ENCODE peak calls at places on chromosomes 16 and 17, in seven cellular contexts. I is A549; Z is stimulated activated CD4-positive, alpha-beta T cell treated with anti-CD3 and anti-CD28 coated beads, Interleukin-1b, Interleukin-23, amount 100 ng/mL, for 1 hour; U is heart right ventricle; N is heart left ventricle; P is NCI-H460; B is stimulated activated CD8-positive, alpha-beta memory T cell treated with anti-CD3 and anti-CD28 coated beads, Interleukin-4, amount 100 ng/mL, for 24 hours. K is an unnamed sample.

GRCh38 chr17:307295-307691 is 45.3 kb downstream of the RPH3AL start:
- DNase-seq in B (no peak), I (no peak), P (no peak), N (no peak), Z (no peak), U (no peak), K (no peak)

GRCh38 chr17:17557796-17558195 is 33.7 kb downstream of the PEMT start:
- DNase-seq in I (no peak), N (peak), P (no peak), B (no peak), Z (no peak), U (peak), K (no peak)

GRCh38 chr16:11824362-11824761 is 27.0 kb downstream of the RSL1D1 start:
- DNase-seq in N (peak), Z (no peak), B (no peak), U (peak), P (no peak), I (no peak), K (no peak)

GRCh38 chr17:48767263-48767774 is 38.8 kb upstream of the HOXB13 start:
- DNase-seq in B (no peak), I (no peak), U (no peak), N (no peak), Z (no peak), P (no peak), K (no peak)

GRCh38 chr17:45038771-45039634 is 12.4 kb downstream of the DCAKD start:
- DNase-seq in P (no peak), B (no peak), I (no peak), U (no peak), N (peak), Z (no peak), K (no peak)

GRCh38 chr16:48117217-48118105 is 38.3 kb downstream of the ABCC12 start:
- DNase-seq in I (peak), B (peak), P (peak), U (peak), Z (peak), N (peak), K (peak)

GRCh38 chr17:52024296-52024870 is 134.1 kb downstream of the CA10 start:
- DNase-seq in N (no peak), B (no peak), I (no peak), Z (no peak), U (no peak), P (no peak), K (no peak)

GRCh38 chr16:82456683-82457082 is 170.1 kb upstream of the CDH13 start:
- DNase-seq in N (no peak), I (peak), B (peak), P (peak), U (peak), Z (no peak), K (peak)

GRCh38 chr17:40443196-40443987 is at the start of gene IGFBP4:
- DNase-seq in I (peak), N (peak), Z (peak), B (peak), P (peak), U (peak), K (peak)

GRCh38 chr17:62966426-62967110 is 533 bp downstream of the TANC2 start:
- DNase-seq in Z (no peak), I (peak), P (no peak), N (no peak), B (peak), U (peak), K (peak)

GRCh38 chr17:5832886-5833285 is 237.3 kb upstream of the WSCD1 start:
- DNase-seq in I (peak), B (no peak), Z (no peak), U (no peak), P (no peak), N (no peak), K (no peak)

GRCh38 chr17:1830288-1830687 is 483 bp downstream of the RPA1 start:
- DNase-seq in P (no peak), I (peak), Z (no peak), N (no peak), B (no peak), U (no peak), K (no peak)

GRCh38 chr17:19752216-19753048 is 4.3 kb upstream of the ALDH3A1 start:
- DNase-seq in N (no peak), U (no peak), Z (no peak), I (no peak), P (no peak), B (no peak), K (no peak)

GRCh38 chr17:83143817-83144231 is 64.4 kb downstream of the METRNL start:
- DNase-seq in P (no peak), B (no peak), U (no peak), N (no peak), Z (no peak), I (no peak), K (no peak)

GRCh38 chr16:11670171-11671131 is 2.2 kb downstream of the SNN start:
- DNase-seq in U (peak), P (no peak), N (no peak), I (no peak), Z (no peak), B (no peak), K (no peak)

GRCh38 chr17:33696102-33696501 is 403.0 kb upstream of the ASIC2 start:
- DNase-seq in N (no peak), I (no peak), B (no peak), U (no peak), P (no peak), Z (no peak), K (no peak)

GRCh38 chr17:61794792-61795191 is 68.5 kb downstream of the BRIP1 start:
- DNase-seq in Z (no peak), U (no peak), I (no peak), P (no peak), N (no peak), B (no peak), K (no peak)